ENCODE peak calls at places on chromosomes 4 and X, in four cellular contexts. W is mesendoderm, N is IMR-90, R is H1. A is an unnamed sample.
A peak's percentile ranks its signal among the peaks of the same experiment; 100 is the strongest.

GRCh38 chrX:1910207-1910470 is 295.3 kb downstream of the ASMT start:
- DNase-seq in R (no peak), N (no peak), W (no peak), A (no peak)

GRCh38 chr4:7139167-7139979 is 53.0 kb upstream of the SORCS2 start:
- DNase-seq in N (no peak), W (no peak), R (no peak), A (no peak)

GRCh38 chr4:53644607-53645006 is 53.3 kb upstream of the LNX1 start:
- DNase-seq in N (no peak), R (no peak), W (peak; percentile 10), A (no peak)

GRCh38 chr4:25095756-25096552 is 64.3 kb downstream of the SEPSECS start:
- DNase-seq in W (no peak), R (no peak), N (no peak), A (no peak)

GRCh38 chr4:41935652-41936021 is 408 bp downstream of the TMEM33 start:
- DNase-seq in R (no peak), W (no peak), N (peak; percentile 10), A (no peak)

GRCh38 chr4:7195138-7195510 is 2.8 kb downstream of the SORCS2 start:
- DNase-seq in W (no peak), N (no peak), R (no peak), A (peak; percentile 14)

GRCh38 chr4:136743238-136743637 is 789.1 kb downstream of the PCDH18 start:
- DNase-seq in R (no peak), W (no peak), N (no peak), A (no peak)

GRCh38 chrX:153922932-153923857 is 2.9 kb downstream of the ARHGAP4 start:
- DNase-seq in W (no peak), N (peak; percentile 58), R (no peak), A (peak; percentile 47)

GRCh38 chrX:78024349-78025108 is 55.1 kb upstream of the PGAM4 start:
- DNase-seq in N (peak; percentile 2), R (peak; percentile 45), W (peak; percentile 40), A (peak; percentile 37)

GRCh38 chrX:115174548-115174947 is 14.7 kb upstream of the RBMXL3 start:
- DNase-seq in W (peak; percentile 28), R (no peak), N (peak; percentile 66), A (no peak)

GRCh38 chrX:69153060-69153730 is 12.1 kb downstream of the PJA1 start:
- DNase-seq in N (peak; percentile 34), R (no peak), W (peak; percentile 93), A (peak; percentile 91)

GRCh38 chr4:10077492-10078335 is 38.9 kb downstream of the WDR1 start:
- DNase-seq in R (no peak), N (no peak), W (no peak), A (no peak)

GRCh38 chr4:55617587-55618197 is 18.4 kb downstream of the NMU start:
- DNase-seq in N (no peak), R (no peak), W (no peak), A (no peak)

GRCh38 chr4:837772-838171 is 11.8 kb upstream of the CPLX1 start:
- DNase-seq in W (no peak), R (no peak), N (no peak), A (no peak)

GRCh38 chrX:150038356-150038755 is 100.1 kb upstream of the EOLA2 start:
- DNase-seq in R (no peak), W (peak; percentile 9), N (no peak), A (no peak)

GRCh38 chr4:110357521-110357920 is 118.4 kb upstream of the ENPEP start:
- DNase-seq in R (no peak), N (no peak), W (no peak), A (no peak)

GRCh38 chr4:141350122-141350904 is 129.6 kb downstream of the ZNF330 start:
- DNase-seq in N (peak; percentile 88), W (peak; percentile 57), R (no peak), A (no peak)

GRCh38 chr4:40887690-40888089 is 137.9 kb downstream of the NSUN7 start:
- DNase-seq in N (peak; percentile 92), W (no peak), R (no peak), A (no peak)

GRCh38 chrX:69158166-69159040 is 6.8 kb downstream of the PJA1 start:
- DNase-seq in N (peak; percentile 85), W (peak; percentile 62), R (no peak), A (peak; percentile 49)

GRCh38 chr4:88352062-88352461 is 26.6 kb upstream of the HERC6 start:
- DNase-seq in R (peak; percentile 8), N (peak; percentile 16), W (peak; percentile 32), A (no peak)

GRCh38 chr4:108008721-108009120 is 19.0 kb downstream of the HADH start:
- DNase-seq in N (peak; percentile 81), W (peak; percentile 39), R (no peak), A (no peak)

GRCh38 chr4:136741468-136741867 is 790.8 kb downstream of the PCDH18 start:
- DNase-seq in R (no peak), N (peak; percentile 81), W (no peak), A (no peak)

GRCh38 chr4:2767046-2767704 is 11.0 kb upstream of the TNIP2 start:
- DNase-seq in R (no peak), W (no peak), N (no peak), A (no peak)

GRCh38 chr4:40662962-40663604 is 33.4 kb upstream of the RBM47 start:
- DNase-seq in N (peak; percentile 89), W (no peak), R (no peak), A (no peak)

GRCh38 chr4:73764513-73764912 is 24.1 kb downstream of the CXCL8 start:
- DNase-seq in R (no peak), W (no peak), N (peak; percentile 67), A (no peak)

GRCh38 chrX:133405498-133406180 is 9.7 kb downstream of the GPC4 start:
- DNase-seq in R (no peak), W (peak; percentile 88), N (no peak), A (no peak)

GRCh38 chrX:17692709-17693346 is 44.5 kb upstream of the SCML1 start:
- DNase-seq in N (peak; percentile 84), R (no peak), W (peak; percentile 59), A (peak; percentile 48)

GRCh38 chr4:8495803-8496202 is 55.2 kb downstream of the TRMT44 start:
- DNase-seq in W (peak; percentile 58), N (no peak), R (no peak), A (no peak)

GRCh38 chrX:119008122-119008744 is 33.8 kb downstream of the LONRF3 start:
- DNase-seq in N (peak; percentile 30), R (peak; percentile 58), W (peak; percentile 49), A (no peak)

GRCh38 chr4:185573651-185574199 is 38.4 kb upstream of the PDLIM3 start:
- DNase-seq in R (peak; percentile 57), N (peak; percentile 80), W (peak; percentile 98), A (peak; percentile 88)

GRCh38 chr4:38583102-38583501 is 80.9 kb upstream of the KLF3 start:
- DNase-seq in W (no peak), N (no peak), R (no peak), A (no peak)

GRCh38 chr4:165383757-165384156 is 4.9 kb downstream of the CPE start:
- DNase-seq in N (no peak), W (peak; percentile 88), R (no peak), A (no peak)

GRCh38 chrX:153499876-153500275 is 5.1 kb downstream of the BGN start:
- DNase-seq in W (no peak), N (no peak), R (no peak), A (no peak)

GRCh38 chr4:33369366-33369899 is 2649.3 kb downstream of the PCDH7 start:
- DNase-seq in R (no peak), W (no peak), N (peak; percentile 12), A (no peak)

GRCh38 chrX:107662824-107663223 is 34.5 kb downstream of the PRPS1 start:
- DNase-seq in R (no peak), N (no peak), W (peak; percentile 58), A (peak; percentile 39)

GRCh38 chr4:76430519-76431388 is 4.3 kb upstream of the SHROOM3 start:
- DNase-seq in W (peak; percentile 73), R (no peak), N (peak; percentile 60), A (no peak)

GRCh38 chr4:186845137-186845842 is 121.6 kb upstream of the FAT1 start:
- DNase-seq in R (no peak), W (peak; percentile 18), N (peak; percentile 97), A (no peak)

GRCh38 chr4:186104895-186105720 is 604 bp downstream of the FAM149A start:
- DNase-seq in R (peak; percentile 80), N (no peak), W (peak; percentile 40), A (peak; percentile 55)

DNA sequence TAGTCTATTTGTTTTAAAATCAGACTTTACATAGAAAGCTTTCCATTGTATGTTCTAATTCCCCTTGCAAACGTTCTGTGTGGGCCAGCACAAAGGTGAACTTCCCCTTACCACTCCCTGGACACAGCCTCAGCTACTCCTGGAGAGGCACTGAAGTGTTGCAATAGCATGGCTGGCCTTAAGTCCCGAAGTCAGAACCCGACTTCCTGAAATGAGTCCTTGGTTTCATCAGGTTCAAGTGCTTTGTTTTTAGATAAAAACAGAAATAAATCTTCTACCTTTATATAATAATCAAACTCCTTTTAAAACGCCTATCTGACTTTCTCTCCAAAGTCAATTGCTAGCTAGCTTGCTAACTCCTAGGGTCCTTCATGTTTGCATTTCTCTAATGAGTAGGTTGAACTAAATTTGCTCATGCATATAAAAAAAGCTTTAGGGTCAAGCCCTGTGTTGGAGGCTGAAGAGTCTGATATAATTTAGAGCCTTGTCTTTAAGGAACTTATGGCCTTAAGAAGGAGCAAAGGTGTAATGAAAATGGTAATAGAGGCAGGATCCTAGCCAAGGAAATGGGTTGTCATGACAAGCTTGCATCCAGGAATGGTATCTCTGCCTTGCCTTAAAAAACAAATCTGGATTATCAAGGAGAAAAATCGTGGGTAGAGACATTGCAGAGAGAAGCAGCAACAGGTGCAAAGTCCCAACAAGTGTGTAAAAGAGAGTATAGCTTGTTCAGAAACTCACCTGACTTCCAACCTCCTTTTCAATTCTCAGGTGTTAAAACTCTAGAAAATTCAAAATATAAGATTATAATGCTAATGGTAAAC is 9.1 kb downstream of the BMP3 start:
- DNase-seq in W (peak; percentile 7), N (no peak), R (no peak), A (no peak)
- H3K56ac ChIP-seq in W (no peak overlapping the region), N (no peak overlapping the region), R (no peak overlapping the region), A (no peak overlapping the region)

GRCh38 chr4:46196086-46196485 is 72.2 kb upstream of the GABRG1 start:
- DNase-seq in W (peak; percentile 35), R (no peak), N (no peak), A (peak; percentile 56)
- H3K56ac ChIP-seq in W (no peak overlapping the region), R (no peak overlapping the region), N (no peak overlapping the region), A (no peak overlapping the region)

DNA sequence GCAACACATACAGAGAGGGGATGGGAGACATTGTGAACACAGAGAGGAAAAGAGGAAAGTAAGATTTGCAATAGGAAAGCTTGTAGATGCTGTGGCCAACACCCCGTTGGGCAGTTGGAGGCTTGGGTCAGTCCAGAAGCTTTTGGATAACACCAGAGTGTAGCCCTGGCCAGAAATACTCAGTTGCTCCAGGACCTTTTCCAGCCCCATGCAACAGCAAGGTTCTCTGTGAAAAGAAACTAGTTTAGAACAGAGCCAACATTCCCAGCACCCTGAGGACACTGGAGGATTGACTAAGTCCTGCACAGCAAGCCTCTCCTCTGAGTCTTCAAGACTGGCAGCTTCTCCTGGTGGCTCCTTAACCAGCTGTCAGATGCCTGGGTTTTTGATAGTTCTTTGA is 27.9 kb upstream of the NAF1 start:
- DNase-seq in N (no peak), R (no peak), W (no peak), A (no peak)
- H3K56ac ChIP-seq in N (no peak overlapping the region), R (no peak overlapping the region), W (no peak overlapping the region), A (no peak overlapping the region)

GRCh38 chr4:71093745-71094144 is 100.3 kb downstream of the DCK start:
- DNase-seq in N (no peak), R (no peak), W (no peak), A (no peak)
- H3K56ac ChIP-seq in N (no peak overlapping the region), R (no peak overlapping the region), W (no peak overlapping the region), A (no peak overlapping the region)

GRCh38 chr4:4687935-4688727 is 146.3 kb upstream of the STX18 start:
- DNase-seq in N (no peak), W (no peak), R (no peak), A (no peak)
- H3K56ac ChIP-seq in N (no peak overlapping the region), W (no peak overlapping the region), R (no peak overlapping the region), A (no peak overlapping the region)